ENCODE peak calls at places on chromosome 9, in four cellular contexts. G is GM12865, H is epithelial cell of esophagus, Y is H9. U is an unnamed sample.

GRCh38 chr9:137786511-137786920 is 91.1 kb upstream of the CACNA1B start:
- DNase-seq in G (no peak), Y (no peak), H (no peak), U (no peak)

GRCh38 chr9:19946446-19947109 is 157.7 kb upstream of the SLC24A2 start:
- DNase-seq in Y (no peak), H (peak), G (peak), U (no peak)

GRCh38 chr9:96646081-96646991 is 8.8 kb downstream of the PRXL2C start:
- DNase-seq in Y (no peak), H (no peak), G (no peak), U (no peak)

GRCh38 chr9:105979359-105979758 is 285.0 kb downstream of the TMEM38B start:
- DNase-seq in G (no peak), Y (no peak), H (no peak), U (no peak)

GRCh38 chr9:80188579-80188978 is 616.8 kb downstream of the TLE4 start:
- DNase-seq in Y (no peak), H (no peak), G (no peak), U (no peak)

GRCh38 chr9:81776390-81776789 is 87.0 kb upstream of the TLE1 start:
- DNase-seq in Y (no peak), H (peak), G (no peak), U (no peak)

GRCh38 chr9:124267271-124267807 is 9.6 kb downstream of the NEK6 start:
- DNase-seq in H (peak), Y (no peak), G (no peak), U (peak)

GRCh38 chr9:82456621-82457020 is 468.0 kb downstream of the SPATA31D1 start:
- DNase-seq in Y (no peak), G (peak), H (peak), U (no peak)

GRCh38 chr9:133286523-133286922 is 11.5 kb upstream of the ABO start:
- DNase-seq in H (peak), G (no peak), Y (no peak), U (no peak)

GRCh38 chr9:79279356-79279755 is 292.4 kb upstream of the TLE4 start:
- DNase-seq in H (peak), G (no peak), Y (no peak), U (no peak)

GRCh38 chr9:12464910-12465512 is 228.2 kb upstream of the TYRP1 start:
- DNase-seq in Y (no peak), H (peak), G (peak), U (peak)

GRCh38 chr9:95027914-95028854 is 289.3 kb downstream of the FANCC start:
- DNase-seq in G (no peak), H (no peak), Y (no peak), U (no peak)

GRCh38 chr9:6955251-6955921 is 197.6 kb downstream of the KDM4C start:
- DNase-seq in H (no peak), G (peak), Y (no peak), U (no peak)

GRCh38 chr9:93301291-93301811 is 117.4 kb downstream of the WNK2 start:
- DNase-seq in Y (peak), G (no peak), H (no peak), U (no peak)

GRCh38 chr9:80492221-80492620 is 920.5 kb downstream of the TLE4 start:
- DNase-seq in G (no peak), H (peak), Y (no peak), U (no peak)

GRCh38 chr9:4117835-4118610 is 181.8 kb downstream of the GLIS3 start:
- DNase-seq in Y (peak), H (no peak), G (peak), U (peak)

GRCh38 chr9:103552712-103553111 is 541.4 kb upstream of the SMC2 start:
- DNase-seq in G (no peak), Y (no peak), H (no peak), U (no peak)

GRCh38 chr9:82606761-82607382 is 456.1 kb downstream of the RASEF start:
- DNase-seq in G (peak), Y (peak), H (peak), U (peak)

GRCh38 chr9:105405514-105406131 is 42.2 kb upstream of the FSD1L start:
- DNase-seq in Y (no peak), G (peak), H (no peak), U (no peak)

GRCh38 chr9:108412755-108413154 is 443.0 kb downstream of the ACTL7B start:
- DNase-seq in G (peak), H (peak), Y (peak), U (peak)

GRCh38 chr9:137266589-137267453 is 10.7 kb upstream of the TOR4A start:
- DNase-seq in G (no peak), Y (no peak), H (no peak), U (no peak)

GRCh38 chr9:15824310-15824709 is 271.5 kb downstream of the CCDC171 start:
- DNase-seq in Y (no peak), H (peak), G (no peak), U (peak)

GRCh38 chr9:29555452-29555851 is 1982.2 kb upstream of the C9orf72 start:
- DNase-seq in Y (no peak), H (no peak), G (no peak), U (no peak)

GRCh38 chr9:125747765-125748510 is 765 bp downstream of the PBX3 start:
- DNase-seq in Y (no peak), H (peak), G (peak), U (peak)

GRCh38 chr9:113933188-113933587 is 57.1 kb downstream of the ZNF618 start:
- DNase-seq in G (no peak), H (no peak), Y (no peak), U (no peak)

GRCh38 chr9:134390947-134391318 is 64.7 kb downstream of the RXRA start:
- DNase-seq in G (no peak), Y (no peak), H (no peak), U (no peak)

GRCh38 chr9:130714586-130715110 is 21.1 kb downstream of the EXOSC2 start:
- DNase-seq in G (no peak), H (no peak), Y (no peak), U (no peak)

GRCh38 chr9:131624636-131625241 is 79.4 kb downstream of the PRRT1B start:
- DNase-seq in Y (no peak), G (no peak), H (no peak), U (no peak)

GRCh38 chr9:125541840-125542243 is 165.2 kb downstream of the MAPKAP1 start:
- DNase-seq in G (no peak), Y (no peak), H (no peak), U (no peak)

GRCh38 chr9:13020141-13020540 is 245.3 kb downstream of the LURAP1L start:
- DNase-seq in H (no peak), Y (no peak), G (no peak), U (no peak)

GRCh38 chr9:5375790-5376477 is 36.3 kb upstream of the RLN1 start:
- DNase-seq in Y (no peak), G (no peak), H (peak), U (no peak)

GRCh38 chr9:123807241-123807640 is 122.7 kb downstream of the DENND1A start:
- DNase-seq in Y (no peak), H (peak), G (no peak), U (no peak)

GRCh38 chr9:121559183-121559582 is 59.5 kb upstream of the GGTA1 start:
- DNase-seq in Y (no peak), H (peak), G (peak), U (no peak)

GRCh38 chr9:16243798-16244197 is 626.7 kb downstream of the BNC2 start:
- DNase-seq in G (no peak), Y (peak), H (peak), U (no peak)

GRCh38 chr9:2765250-2765880 is 48.1 kb downstream of the KCNV2 start:
- DNase-seq in G (no peak), Y (no peak), H (peak), U (no peak)

GRCh38 chr9:131263701-131264100 is 12.6 kb downstream of the FAM78A start:
- DNase-seq in H (no peak), Y (no peak), G (no peak), U (no peak)

GRCh38 chr9:95491543-95492330 is 25.0 kb downstream of the PTCH1 start:
- DNase-seq in H (no peak), Y (no peak), G (no peak), U (no peak)

DNA sequence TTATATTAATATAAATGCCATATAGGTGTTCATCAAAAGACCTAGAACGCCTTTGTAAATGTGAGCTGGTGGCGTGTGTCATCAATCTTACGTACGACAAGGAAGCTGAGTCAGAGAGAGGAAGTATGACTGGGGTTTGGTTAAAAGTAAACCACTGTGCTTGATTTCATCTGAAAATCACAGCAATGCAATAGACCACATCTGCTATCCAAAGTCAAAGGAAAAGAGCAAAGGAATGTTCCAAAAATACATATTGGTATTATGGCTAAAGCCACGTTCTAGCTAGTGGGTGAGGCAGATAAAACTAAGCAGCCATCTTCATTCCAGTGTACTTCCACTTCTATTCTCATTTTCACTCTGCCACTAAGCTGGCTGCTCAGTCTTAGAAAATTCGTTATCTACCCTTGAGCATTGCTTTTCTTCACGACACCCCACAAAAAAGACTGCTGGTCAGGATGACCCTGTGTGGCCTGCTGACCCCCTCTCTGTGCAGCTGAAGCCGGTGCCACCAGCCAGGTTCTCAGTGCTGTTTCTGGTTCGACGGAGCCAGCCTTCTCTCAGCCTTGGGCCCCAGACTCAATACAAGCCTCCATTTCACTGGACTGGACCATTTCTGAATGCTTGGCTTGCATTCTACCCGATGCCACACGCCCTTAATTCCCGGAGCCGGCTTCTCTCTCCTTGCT is 23.8 kb downstream of the SHC3 start:
- DNase-seq in G (no peak), Y (no peak), H (peak), U (no peak)
- TF ChIP-seq CTCF in G (no peak), Y (no peak), H (no peak), U (no peak)

DNA sequence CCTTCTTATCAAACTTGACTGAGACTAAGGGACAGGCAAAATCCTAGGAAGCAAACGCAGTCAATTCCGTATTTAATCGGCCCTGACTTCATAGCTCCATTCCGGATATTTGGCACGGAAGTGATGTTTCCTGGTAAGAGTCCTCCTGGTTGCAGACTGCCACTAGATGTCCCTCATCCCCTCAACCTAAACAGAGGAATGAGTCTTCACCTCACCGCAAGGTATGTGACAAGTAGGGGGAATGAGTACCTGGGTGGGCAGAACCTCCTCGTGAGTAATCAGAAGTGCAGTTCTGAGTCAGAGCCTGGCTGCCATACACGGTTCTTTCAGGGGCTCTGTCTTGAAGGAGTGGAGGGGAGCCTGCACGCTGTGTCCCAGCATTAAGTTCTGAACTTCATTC is 173.6 kb downstream of the MUSK start:
- DNase-seq in G (peak), Y (peak), H (peak), U (no peak)
- TF ChIP-seq CTCF in G (peak), Y (peak), H (no peak), U (no peak)

GRCh38 chr9:68416891-68417570 is 60.6 kb downstream of the PGM5 start:
- DNase-seq in Y (peak), H (peak), G (peak), U (no peak)
- TF ChIP-seq CTCF in Y (peak), H (peak), G (peak), U (peak)

DNA sequence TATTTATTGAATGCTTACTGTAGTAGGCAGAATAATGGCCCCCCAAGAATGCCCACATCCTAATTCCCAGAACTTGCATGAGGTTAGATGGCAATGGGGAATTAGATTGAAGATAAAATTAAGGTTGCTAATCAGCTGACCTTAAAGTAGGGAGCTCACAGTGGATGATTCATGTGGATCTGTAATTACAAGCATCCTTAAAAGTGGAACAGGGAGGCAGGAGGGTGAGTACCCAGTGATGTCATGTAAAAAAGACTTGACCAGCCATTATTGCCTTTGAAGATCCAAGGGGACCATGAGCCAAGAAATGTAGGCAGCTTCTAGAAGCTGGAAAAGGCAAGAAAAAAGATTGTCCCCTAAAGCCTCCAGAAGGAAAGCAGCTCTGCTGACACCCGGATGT is 71.4 kb downstream of the GABBR2 start:
- DNase-seq in G (no peak), H (peak), Y (no peak), U (no peak)
- TF ChIP-seq CTCF in G (no peak), H (no peak), Y (no peak), U (no peak)

GRCh38 chr9:35452481-35452880 is 37.4 kb upstream of the RUSC2 start:
- DNase-seq in Y (peak), G (peak), H (no peak), U (no peak)
- TF ChIP-seq CTCF in Y (peak), G (peak), H (peak), U (no peak)

GRCh38 chr9:128372188-128372641 is 1.0 kb downstream of the URM1 start:
- DNase-seq in G (no peak), Y (no peak), H (peak), U (no peak)

GRCh38 chr9:128372784-128373183 is 1.6 kb downstream of the URM1 start:
- DNase-seq in G (no peak), H (peak), Y (no peak), U (no peak)

GRCh38 chr9:128370367-128370751 is 815 bp upstream of the URM1 start:
- DNase-seq in H (peak), Y (no peak), G (no peak), U (no peak)

GRCh38 chr9:128371622-128372117 is 496 bp downstream of the URM1 start:
- DNase-seq in H (no peak), G (no peak), Y (no peak), U (no peak)

GRCh38 chr9:128370752-128371621 is at the start of gene URM1:
- DNase-seq in H (peak), G (peak), Y (peak), U (peak)
- TF ChIP-seq CTCF in H (no peak), G (no peak), Y (no peak), U (no peak)

GRCh38 chr9:100096378-100096916 is 2.4 kb downstream of the ERP44 start:
- DNase-seq in Y (no peak), G (no peak), H (no peak), U (no peak)
- TF ChIP-seq CTCF in Y (no peak), G (no peak), H (no peak), U (no peak)

GRCh38 chr9:112694910-112695555 is 22.9 kb downstream of the INIP start:
- DNase-seq in Y (no peak), G (no peak), H (no peak), U (no peak)

DNA sequence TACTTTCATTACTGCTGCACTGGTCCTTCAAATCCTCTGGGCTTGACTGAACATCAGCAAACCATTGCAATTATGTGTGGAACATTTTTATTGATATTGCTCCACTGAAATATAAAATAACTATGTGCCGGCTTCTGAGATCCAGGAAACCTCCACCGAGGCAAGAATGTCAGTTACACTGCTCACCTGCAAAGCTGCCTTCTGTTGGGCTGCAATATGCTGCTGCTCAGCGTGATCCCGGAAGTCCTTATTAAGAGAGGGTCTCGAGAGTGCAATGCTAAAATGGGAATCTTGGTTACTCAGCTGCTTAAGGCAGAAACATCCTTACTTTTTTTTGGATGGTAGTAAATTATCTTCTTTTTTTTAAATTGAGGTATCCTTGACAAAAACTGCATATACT is 28.6 kb downstream of the INIP start:
- DNase-seq in Y (no peak), H (no peak), G (no peak), U (no peak)
- TF ChIP-seq CTCF in Y (no peak), H (no peak), G (no peak), U (no peak)

DNA sequence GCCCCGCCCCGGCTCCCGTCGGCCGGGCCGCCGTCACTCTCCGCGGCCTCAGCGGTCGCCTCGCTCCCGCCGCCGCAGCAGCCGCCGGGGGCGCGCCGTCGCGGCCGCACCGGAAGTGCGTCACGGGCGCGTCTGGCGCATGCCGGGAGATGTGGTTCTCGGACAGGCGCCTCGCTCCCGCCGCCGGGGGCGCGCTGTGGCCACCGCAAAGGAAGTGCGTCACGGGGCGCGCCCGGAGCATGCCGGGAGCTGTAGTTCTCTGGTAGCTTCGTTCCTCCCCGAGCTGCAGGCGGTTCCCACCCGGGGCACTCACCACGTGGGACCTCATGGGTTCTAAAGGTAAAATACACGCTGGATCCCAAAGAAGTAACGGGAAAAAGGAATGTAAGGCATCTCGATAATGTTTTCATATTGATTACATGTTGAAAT is at the start of gene UBAC1:
- DNase-seq in Y (peak), G (peak), H (peak), U (peak)
- TF ChIP-seq CTCF in Y (peak), G (peak), H (peak), U (peak)

U was measured in endothelial cell.